ENCODE peak calls at places on chromosomes 13 and 19, in four cellular contexts. C, A, V and G are unnamed samples.

GRCh38 chr19:55304279-55304978 is 20.6 kb downstream of the BRSK1 start:
- DNase-seq in C (no peak), A (no peak), V (no peak), G (peak)

GRCh38 chr19:38665950-38666661 is 18.7 kb downstream of the ACTN4 start:
- DNase-seq in C (no peak), V (no peak), A (peak), G (no peak)

GRCh38 chr13:113528798-113529180 is 38.3 kb upstream of the DCUN1D2 start:
- DNase-seq in A (no peak), C (no peak), V (no peak), G (no peak)

GRCh38 chr13:29908411-29908810 is 58.0 kb upstream of the UBL3 start:
- DNase-seq in V (no peak), A (no peak), C (no peak), G (no peak)

GRCh38 chr19:14467391-14467790 is 7.8 kb downstream of the PTGER1 start:
- DNase-seq in A (no peak), V (no peak), C (no peak), G (no peak)

GRCh38 chr13:45367358-45367757 is 26.4 kb upstream of the TPT1 start:
- DNase-seq in C (peak), V (peak), A (no peak), G (peak)

GRCh38 chr19:12788025-12788681 is 3.1 kb upstream of the JUNB start:
- DNase-seq in C (no peak), A (no peak), V (no peak), G (no peak)

GRCh38 chr13:98664510-98664909 is 87.6 kb upstream of the STK24 start:
- DNase-seq in A (no peak), C (no peak), V (no peak), G (no peak)

GRCh38 chr13:72061613-72062012 is 194.6 kb upstream of the DACH1 start:
- DNase-seq in A (no peak), V (no peak), C (no peak), G (no peak)

GRCh38 chr13:113664751-113665581 is 2.1 kb upstream of the GRK1 start:
- DNase-seq in C (no peak), V (no peak), A (no peak), G (no peak)

GRCh38 chr19:51086153-51086850 is 3.6 kb upstream of the KLK14 start:
- DNase-seq in V (no peak), A (no peak), C (no peak), G (no peak)

GRCh38 chr19:58563034-58563573 is 4.7 kb upstream of the UBE2M start:
- DNase-seq in A (peak), C (no peak), V (no peak), G (no peak)